ENCODE peak calls at places on chromosomes 1 and 21, in four cellular contexts. J is aorta, F is heart left ventricle, V is testis. M is an unnamed sample.

GRCh38 chr1:85494074-85494956 is 29.4 kb upstream of the DDAH1 start:
- DNase-seq in F (no peak), J (no peak), V (no peak), M (no peak)

GRCh38 chr1:94434339-94435092 is 16.3 kb downstream of the ABCD3 start:
- DNase-seq in F (no peak), V (no peak), J (no peak), M (no peak)

GRCh38 chr1:187842406-187843165 is 1013.8 kb downstream of the PLA2G4A start:
- DNase-seq in V (no peak), J (peak; percentile 31), F (no peak), M (no peak)

GRCh38 chr1:39105061-39105840 is 79.1 kb downstream of the NDUFS5 start:
- DNase-seq in V (peak; percentile 61), F (peak; percentile 79), J (peak; percentile 94), M (peak; percentile 68)

GRCh38 chr1:1431006-1431844 is 4.3 kb upstream of the VWA1 start:
- DNase-seq in V (no peak), J (peak; percentile 72), F (no peak), M (no peak)

GRCh38 chr1:218380125-218380977 is 35.2 kb downstream of the TGFB2 start:
- DNase-seq in V (peak; percentile 27), J (no peak), F (no peak), M (no peak)

GRCh38 chr1:92485374-92486250 is 1.1 kb downstream of the GFI1 start:
- DNase-seq in V (peak; percentile 56), F (peak; percentile 34), J (peak; percentile 81), M (peak; percentile 88)

GRCh38 chr21:35395728-35396127 is 346.6 kb upstream of the RUNX1 start:
- DNase-seq in F (no peak), V (no peak), J (no peak), M (no peak)

GRCh38 chr1:159921700-159922498 is 3.4 kb downstream of the TAGLN2 start:
- DNase-seq in F (peak; percentile 61), V (no peak), J (peak; percentile 80), M (peak; percentile 24)

GRCh38 chr1:160251687-160252526 is 10.4 kb downstream of the DCAF8 start:
- DNase-seq in J (no peak), F (peak; percentile 63), V (peak; percentile 83), M (peak; percentile 53)

GRCh38 chr21:44011123-44011773 is 861 bp upstream of the TRAPPC10 start:
- DNase-seq in F (peak; percentile 46), J (no peak), V (peak; percentile 41), M (no peak)

DNA sequence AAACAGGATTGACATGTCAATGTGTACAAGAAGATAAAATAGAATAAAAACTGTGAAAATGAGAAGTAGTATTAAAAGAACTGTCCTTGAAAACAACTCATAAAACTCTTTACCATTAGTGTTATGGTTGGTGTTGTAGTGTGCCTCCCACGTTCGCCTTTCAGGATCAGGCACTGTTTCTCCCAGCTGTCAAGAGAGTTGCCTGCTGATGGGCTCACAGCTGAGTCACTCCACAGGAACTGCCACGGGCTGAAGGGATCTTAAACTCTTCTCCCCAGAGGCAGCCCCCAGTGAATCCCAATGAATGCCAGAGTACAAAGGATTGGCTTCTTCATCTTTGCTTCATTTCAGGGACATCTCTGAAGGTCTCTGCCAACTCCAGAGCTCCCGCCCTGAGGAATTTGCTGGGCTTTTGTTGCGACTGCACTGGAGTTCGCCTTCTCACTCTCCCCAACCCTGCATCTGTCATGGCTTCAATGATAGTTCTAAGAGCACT is 119.6 kb downstream of the ADGRL2 start:
- DNase-seq in F (peak; percentile 23), J (peak; percentile 52), V (peak; percentile 64), M (no peak)
- H3K4me3 ChIP-seq in F (no peak overlapping the region), J (no peak overlapping the region), V (no peak overlapping the region), M (no peak overlapping the region)

GRCh38 chr1:12475158-12475934 is 142.7 kb downstream of the DHRS3 start:
- DNase-seq in F (no peak), J (no peak), V (no peak), M (no peak)

GRCh38 chr1:12472410-12472797 is 145.6 kb downstream of the DHRS3 start:
- DNase-seq in V (no peak), J (no peak), F (no peak), M (no peak)

GRCh38 chr1:12475947-12476346 is 142.1 kb downstream of the DHRS3 start:
- DNase-seq in F (no peak), V (no peak), J (no peak), M (no peak)

GRCh38 chr1:12473596-12474329 is 144.2 kb downstream of the DHRS3 start:
- DNase-seq in J (no peak), F (peak; percentile 65), V (no peak), M (no peak)

GRCh38 chr1:12472798-12473551 is 145.0 kb downstream of the DHRS3 start:
- DNase-seq in J (no peak), F (no peak), V (no peak), M (peak; percentile 69)
- H3K27ac ChIP-seq in J (no peak overlapping the region), F (peak overlapping the region; percentile 78), V (no peak overlapping the region), M (peak overlapping the region; percentile 56)

GRCh38 chr1:228106800-228107054 is 2.4 kb downstream of the MRPL55 start:
- DNase-seq in V (no peak), F (no peak), J (no peak), M (no peak)
- H3K4me1 ChIP-seq in V (peaks cover 25% of the 10 kb centered on the region), F (peaks cover 46% of the 10 kb centered on the region), J (no peaks in the 10 kb centered on the region), M (peaks cover 33% of the 10 kb centered on the region)

DNA sequence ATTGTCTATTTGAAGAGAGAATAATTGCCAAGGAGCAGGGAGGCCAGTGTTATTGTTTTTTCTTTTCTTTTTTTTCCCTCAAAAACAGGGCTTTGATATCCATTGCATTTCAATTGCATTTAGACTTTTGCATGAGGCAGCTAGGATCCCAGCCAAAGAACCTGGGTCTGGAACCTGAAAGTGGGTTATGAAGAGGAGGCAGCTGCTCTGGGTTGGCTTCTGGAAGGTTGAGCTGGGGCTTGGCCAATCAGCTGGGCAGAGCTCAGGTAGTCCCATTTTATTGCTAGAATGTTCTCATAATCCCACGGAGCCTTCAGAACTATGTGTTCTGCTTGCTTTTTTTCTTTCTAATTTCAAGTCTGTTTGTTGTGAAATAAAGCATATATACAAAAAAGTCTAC is 218.9 kb downstream of the CAMTA1 start:
- DNase-seq in F (no peak), J (no peak), V (no peak), M (no peak)
- H3K4me3 ChIP-seq in F (no peak overlapping the region), J (no peak overlapping the region), V (no peak overlapping the region), M (no peak overlapping the region)

DNA sequence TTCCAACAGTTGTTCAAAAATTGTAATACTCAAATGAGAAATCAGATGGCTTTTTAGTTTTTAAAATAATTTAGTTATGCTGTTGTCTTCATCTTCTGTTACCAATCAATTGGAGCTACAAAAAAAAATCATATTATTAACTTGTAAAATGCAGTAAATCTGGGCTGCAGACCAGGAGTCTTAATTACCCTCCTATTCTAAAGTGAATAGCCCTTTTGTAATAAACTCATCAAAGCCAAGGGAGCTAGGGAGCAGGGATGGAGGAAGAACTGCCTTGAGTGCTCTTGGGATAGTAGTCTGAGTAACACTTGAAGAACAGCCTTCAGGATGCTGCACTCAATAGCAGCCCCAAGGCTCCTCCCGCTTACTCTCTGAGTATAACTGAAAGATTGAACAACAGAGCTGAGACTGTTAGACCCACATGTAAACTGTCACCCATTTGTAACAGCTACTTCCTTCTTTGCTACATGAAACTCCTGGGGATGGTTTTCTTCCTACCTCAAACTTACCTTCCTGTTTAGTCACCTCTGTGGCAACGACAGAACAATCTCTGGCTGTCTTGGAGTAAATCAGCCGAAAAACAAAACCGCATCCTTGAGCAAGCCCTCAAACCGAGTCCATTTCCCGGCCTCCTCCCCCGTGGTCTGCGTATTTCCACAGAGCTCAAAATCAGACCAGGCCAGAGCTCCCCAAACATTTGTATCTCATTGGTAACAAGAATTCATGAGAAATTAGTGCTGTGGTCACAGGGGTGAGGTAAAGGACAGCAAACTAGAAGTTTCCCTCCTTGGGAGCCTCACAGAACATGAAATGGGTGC is 55.9 kb downstream of the CD58 start:
- DNase-seq in V (no peak), F (no peak), J (no peak), M (peak; percentile 52)
- H3K27ac ChIP-seq in V (no peak overlapping the region), F (peak overlapping the region; percentile 76), J (no peak overlapping the region), M (peak overlapping the region; percentile 77)

M was measured in CD8-positive, alpha-beta memory T cell.